ENCODE peak calls at places on chromosomes 6 and 20, in ten cellular contexts. S is transverse colon, H is H54, Q is sigmoid colon, W is Peyer's patch, L is A549, B is ovary, M is HCT116, N is body of pancreas, Y is adrenal gland. I is an unnamed sample.

GRCh38 chr6:24330137-24330732 is 27.6 kb downstream of the DCDC2 start:
- DNase-seq in W (no peak), M (no peak), Y (no peak), N (no peak), S (no peak), B (no peak), H (no peak), Q (no peak), L (no peak), I (no peak)

GRCh38 chr6:41719796-41720620 is 15.4 kb downstream of the TFEB start:
- DNase-seq in Q (no peak), H (no peak), Y (no peak), W (no peak), N (no peak), L (no peak), M (no peak), S (peak; percentile 10), B (no peak), I (no peak)

GRCh38 chr6:20236899-20237600 is 24.8 kb upstream of the MBOAT1 start:
- DNase-seq in H (no peak), L (no peak), M (no peak), N (no peak), Q (no peak), Y (no peak), W (no peak), S (no peak), B (no peak), I (no peak)

GRCh38 chr6:107911711-107912110 is 46.3 kb downstream of the SEC63 start:
- DNase-seq in Y (no peak), S (no peak), H (no peak), B (no peak), Q (no peak), L (no peak), N (no peak), W (no peak), M (no peak), I (no peak)

GRCh38 chr6:149454405-149454848 is 30.4 kb downstream of the ZC3H12D start:
- DNase-seq in W (peak; percentile 86), S (peak; percentile 88), Y (peak; percentile 99), L (no peak), Q (peak; percentile 98), H (peak; percentile 84), N (peak; percentile 100), M (no peak), B (peak; percentile 97), I (no peak)

GRCh38 chr6:12483712-12484111 is 193.6 kb downstream of the EDN1 start:
- DNase-seq in M (peak; percentile 77), H (peak; percentile 19), N (peak; percentile 10), W (no peak), L (peak; percentile 30), S (no peak), Q (no peak), B (no peak), Y (peak; percentile 58), I (no peak)

GRCh38 chr20:9344080-9344920 is 170.1 kb upstream of the LAMP5 start:
- DNase-seq in L (no peak), S (no peak), W (no peak), B (no peak), Y (peak; percentile 41), N (peak; percentile 11), M (no peak), H (no peak), Q (peak; percentile 70), I (no peak)

GRCh38 chr6:20455175-20456075 is 53.7 kb downstream of the E2F3 start:
- DNase-seq in L (no peak), H (no peak), Q (no peak), N (no peak), B (no peak), M (no peak), W (no peak), Y (peak; percentile 18), S (peak; percentile 38), I (no peak)

GRCh38 chr6:37489697-37490336 is 9.9 kb downstream of the CCDC167 start:
- DNase-seq in W (peak; percentile 49), M (no peak), Y (no peak), Q (peak; percentile 61), H (no peak), L (no peak), S (no peak), B (no peak), N (peak; percentile 39), I (peak; percentile 14)

GRCh38 chr20:61850457-61850856 is 215.2 kb downstream of the TAF4 start:
- DNase-seq in M (no peak), H (no peak), L (no peak), S (no peak), Y (no peak), W (no peak), Q (no peak), N (no peak), B (no peak), I (peak; percentile 13)

GRCh38 chr6:35651244-35651643 is 37.5 kb downstream of the FKBP5 start:
- DNase-seq in H (no peak), S (no peak), W (no peak), N (no peak), L (no peak), Y (no peak), B (no peak), M (no peak), Q (no peak), I (peak; percentile 83)

GRCh38 chr6:128118401-128118800 is 217.5 kb upstream of the THEMIS start:
- DNase-seq in M (no peak), S (no peak), B (no peak), N (no peak), W (no peak), L (no peak), Y (no peak), H (no peak), Q (no peak), I (no peak)

GRCh38 chr6:57135885-57136284 is 36.2 kb upstream of the BAG2 start:
- DNase-seq in S (no peak), N (no peak), Y (no peak), B (no peak), L (no peak), W (no peak), M (no peak), Q (no peak), H (no peak), I (no peak)

GRCh38 chr6:127019828-127020227 is 98.6 kb upstream of the RSPO3 start:
- DNase-seq in H (no peak), N (no peak), L (no peak), M (no peak), B (no peak), Y (no peak), W (no peak), Q (no peak), S (no peak), I (no peak)

GRCh38 chr6:141123084-141123483 is 1009.6 kb upstream of the GJE1 start:
- DNase-seq in S (no peak), B (no peak), Q (no peak), Y (no peak), L (no peak), M (no peak), W (no peak), N (no peak), H (no peak), I (no peak)

GRCh38 chr20:31638816-31639215 is 1.1 kb downstream of the COX4I2 start:
- DNase-seq in L (no peak), H (no peak), Y (no peak), W (no peak), S (no peak), Q (no peak), M (no peak), N (no peak), B (no peak), I (no peak)

GRCh38 chr6:152091851-152092341 is 284.4 kb downstream of the ESR1 start:
- DNase-seq in L (no peak), B (no peak), Q (no peak), N (no peak), S (no peak), W (no peak), Y (no peak), H (no peak), M (no peak), I (peak; percentile 62)

GRCh38 chr6:145209312-145209711 is 526.0 kb downstream of the EPM2A start:
- DNase-seq in H (no peak), N (no peak), W (no peak), B (no peak), M (no peak), S (no peak), L (no peak), Q (no peak), Y (no peak), I (no peak)

GRCh38 chr6:7252390-7252789 is 60.6 kb downstream of the SSR1 start:
- DNase-seq in Y (peak; percentile 39), B (no peak), N (peak; percentile 5), M (no peak), H (no peak), Q (no peak), L (no peak), W (no peak), S (no peak), I (no peak)
- TF ChIP-seq POLR2A in Y (no peak), B (no peak), N (no peak), M (no peak), H (no peak), Q (no peak), L (no peak), W (no peak), S (no peak), I (no peak)

GRCh38 chr6:31739639-31740396 is at the start of gene MSH5:
- DNase-seq in L (peak; percentile 92), H (peak; percentile 90), S (peak; percentile 99), Q (peak; percentile 100), W (peak; percentile 99), N (peak; percentile 99), Y (peak; percentile 99), B (peak; percentile 98), M (peak; percentile 99), I (peak; percentile 99)
- TF ChIP-seq POLR2A in L (peak; percentile 52), H (peak; percentile 49), S (peak; percentile 79), Q (peak; percentile 72), W (peak; percentile 32), N (peak; percentile 67), Y (peak; percentile 8), B (peak; percentile 45), M (peak; percentile 39), I (peak; percentile 93)

GRCh38 chr20:58651823-58652605 is 931 bp downstream of the STX16 start:
- DNase-seq in M (no peak), L (peak; percentile 72), H (peak; percentile 95), S (peak; percentile 74), Q (peak; percentile 71), N (peak; percentile 66), B (peak; percentile 36), W (peak; percentile 84), Y (peak; percentile 69), I (peak; percentile 89)
- TF ChIP-seq POLR2A in M (no peak), L (no peak), H (peak; percentile 2), S (peak; percentile 76), Q (peak; percentile 29), N (peak; percentile 73), B (no peak), W (peak; percentile 10), Y (peak; percentile 72), I (peak; percentile 48)

DNA sequence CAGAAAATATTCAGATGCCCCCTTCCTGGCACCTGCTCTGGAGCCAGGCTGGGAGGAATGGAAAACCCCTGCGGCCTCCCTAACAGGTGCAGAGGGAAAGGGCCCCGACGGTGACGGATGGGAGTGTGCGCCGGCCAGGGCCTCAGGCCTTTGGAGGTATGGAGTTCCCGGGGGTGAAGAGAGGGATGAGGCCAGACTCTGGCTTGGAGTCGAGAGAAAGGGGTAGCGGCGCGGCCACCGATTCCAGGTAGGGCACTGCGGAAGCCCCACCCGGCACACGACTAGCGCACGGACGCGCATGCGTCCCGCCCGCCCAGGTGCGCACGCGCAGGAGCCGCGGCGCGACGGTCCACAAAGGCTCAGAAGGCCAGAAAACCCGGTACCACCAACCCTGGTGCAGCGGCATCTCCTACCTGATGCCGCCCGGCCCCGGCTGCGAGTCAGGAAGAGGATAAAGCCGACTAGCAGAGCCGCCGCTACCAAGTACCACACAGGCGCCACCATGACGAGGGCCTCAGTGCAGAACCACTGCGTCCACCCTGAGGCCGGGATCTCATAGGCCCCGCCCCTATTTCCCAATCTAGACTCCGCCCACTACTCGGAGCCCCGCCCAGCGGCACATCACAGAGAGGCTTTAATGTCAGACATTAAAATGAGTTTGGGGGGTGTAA is at the start of gene DDRGK1:
- DNase-seq in W (peak; percentile 95), S (peak; percentile 92), H (peak; percentile 94), B (peak; percentile 94), Q (peak; percentile 95), Y (peak; percentile 90), N (peak; percentile 93), L (peak; percentile 91), M (peak; percentile 54), I (peak; percentile 90)
- TF ChIP-seq POLR2A in W (peak; percentile 80), S (peak; percentile 73), H (peak; percentile 63), B (peak; percentile 83), Q (peak; percentile 52), Y (peak; percentile 78), N (peak; percentile 85), L (peak; percentile 83), M (peak; percentile 72), I (peak; percentile 79)

I was measured in erythroblast.